ENCODE peak calls at places on chromosomes 11 and 22, in ten cellular contexts. One of them, this sample, is unnamed.

GRCh38 chr11:94175545-94175944 is 46.9 kb downstream of the PANX1 start:
- DNase-seq in activated naive CD8-positive, alpha-beta T cell treated with anti-CD3 and anti-CD28 coated beads, Interleukin-2, amount 10 ng/mL, durations not matched to agents 7 days and 5 days: no peak
- DNase-seq in C1 segment of cervical spinal cord: no peak
- DNase-seq in ELR: peak; percentile 64
- DNase-seq in endodermal cell: no peak
- DNase-seq in stimulated activated CD4-positive, alpha-beta T cell treated with anti-CD3 and anti-CD28 coated beads, TNF-alpha, amount 100 ng/mL, for 24 hours: no peak
- DNase-seq in mesothelial cell of epicardium: no peak
- DNase-seq in G401: no peak
- DNase-seq in RWPE1: peak; percentile 25
- DNase-seq in NCI-H1436 treated with DMSO at 0.1 percent for 48 hours: no peak
- DNase-seq in this sample: no peak

GRCh38 chr11:72548481-72548880 is 114.2 kb upstream of the CLPB start:
- DNase-seq in activated naive CD8-positive, alpha-beta T cell treated with anti-CD3 and anti-CD28 coated beads, Interleukin-2, amount 10 ng/mL, durations not matched to agents 7 days and 5 days: no peak
- DNase-seq in C1 segment of cervical spinal cord: no peak
- DNase-seq in ELR: no peak
- DNase-seq in endodermal cell: no peak
- DNase-seq in stimulated activated CD4-positive, alpha-beta T cell treated with anti-CD3 and anti-CD28 coated beads, TNF-alpha, amount 100 ng/mL, for 24 hours: no peak
- DNase-seq in mesothelial cell of epicardium: no peak
- DNase-seq in G401: no peak
- DNase-seq in RWPE1: no peak
- DNase-seq in NCI-H1436 treated with DMSO at 0.1 percent for 48 hours: no peak
- DNase-seq in this sample: no peak

GRCh38 chr22:32476286-32476685 is 1.7 kb downstream of the FBXO7 start:
- DNase-seq in activated naive CD8-positive, alpha-beta T cell treated with anti-CD3 and anti-CD28 coated beads, Interleukin-2, amount 10 ng/mL, durations not matched to agents 7 days and 5 days: no peak
- DNase-seq in C1 segment of cervical spinal cord: no peak
- DNase-seq in ELR: no peak
- DNase-seq in endodermal cell: no peak
- DNase-seq in stimulated activated CD4-positive, alpha-beta T cell treated with anti-CD3 and anti-CD28 coated beads, TNF-alpha, amount 100 ng/mL, for 24 hours: no peak
- DNase-seq in mesothelial cell of epicardium: no peak
- DNase-seq in G401: no peak
- DNase-seq in RWPE1: no peak
- DNase-seq in NCI-H1436 treated with DMSO at 0.1 percent for 48 hours: no peak
- DNase-seq in this sample: no peak

GRCh38 chr11:74072721-74073120 is 63.8 kb upstream of the UCP3 start:
- DNase-seq in activated naive CD8-positive, alpha-beta T cell treated with anti-CD3 and anti-CD28 coated beads, Interleukin-2, amount 10 ng/mL, durations not matched to agents 7 days and 5 days: no peak
- DNase-seq in C1 segment of cervical spinal cord: no peak
- DNase-seq in ELR: no peak
- DNase-seq in endodermal cell: no peak
- DNase-seq in stimulated activated CD4-positive, alpha-beta T cell treated with anti-CD3 and anti-CD28 coated beads, TNF-alpha, amount 100 ng/mL, for 24 hours: no peak
- DNase-seq in mesothelial cell of epicardium: no peak
- DNase-seq in G401: no peak
- DNase-seq in RWPE1: no peak
- DNase-seq in NCI-H1436 treated with DMSO at 0.1 percent for 48 hours: no peak
- DNase-seq in this sample: no peak

GRCh38 chr11:85951428-85952107 is 96.4 kb downstream of the CCDC83 start:
- DNase-seq in activated naive CD8-positive, alpha-beta T cell treated with anti-CD3 and anti-CD28 coated beads, Interleukin-2, amount 10 ng/mL, durations not matched to agents 7 days and 5 days: no peak
- DNase-seq in C1 segment of cervical spinal cord: no peak
- DNase-seq in ELR: no peak
- DNase-seq in endodermal cell: no peak
- DNase-seq in stimulated activated CD4-positive, alpha-beta T cell treated with anti-CD3 and anti-CD28 coated beads, TNF-alpha, amount 100 ng/mL, for 24 hours: no peak
- DNase-seq in mesothelial cell of epicardium: no peak
- DNase-seq in G401: no peak
- DNase-seq in RWPE1: no peak
- DNase-seq in NCI-H1436 treated with DMSO at 0.1 percent for 48 hours: no peak
- DNase-seq in this sample: no peak

GRCh38 chr22:43066844-43067385 is 22.3 kb downstream of the TTLL1 start:
- DNase-seq in activated naive CD8-positive, alpha-beta T cell treated with anti-CD3 and anti-CD28 coated beads, Interleukin-2, amount 10 ng/mL, durations not matched to agents 7 days and 5 days: no peak
- DNase-seq in C1 segment of cervical spinal cord: no peak
- DNase-seq in ELR: peak; percentile 87
- DNase-seq in endodermal cell: no peak
- DNase-seq in stimulated activated CD4-positive, alpha-beta T cell treated with anti-CD3 and anti-CD28 coated beads, TNF-alpha, amount 100 ng/mL, for 24 hours: no peak
- DNase-seq in mesothelial cell of epicardium: no peak
- DNase-seq in G401: no peak
- DNase-seq in RWPE1: no peak
- DNase-seq in NCI-H1436 treated with DMSO at 0.1 percent for 48 hours: no peak
- DNase-seq in this sample: no peak

GRCh38 chr22:36619797-36620390 is 83.7 kb downstream of the CACNG2 start:
- DNase-seq in activated naive CD8-positive, alpha-beta T cell treated with anti-CD3 and anti-CD28 coated beads, Interleukin-2, amount 10 ng/mL, durations not matched to agents 7 days and 5 days: no peak
- DNase-seq in C1 segment of cervical spinal cord: no peak
- DNase-seq in ELR: no peak
- DNase-seq in endodermal cell: no peak
- DNase-seq in stimulated activated CD4-positive, alpha-beta T cell treated with anti-CD3 and anti-CD28 coated beads, TNF-alpha, amount 100 ng/mL, for 24 hours: no peak
- DNase-seq in mesothelial cell of epicardium: no peak
- DNase-seq in G401: no peak
- DNase-seq in RWPE1: no peak
- DNase-seq in NCI-H1436 treated with DMSO at 0.1 percent for 48 hours: no peak
- DNase-seq in this sample: no peak

GRCh38 chr22:40405178-40406062 is 35.0 kb downstream of the SGSM3 start:
- DNase-seq in activated naive CD8-positive, alpha-beta T cell treated with anti-CD3 and anti-CD28 coated beads, Interleukin-2, amount 10 ng/mL, durations not matched to agents 7 days and 5 days: no peak
- DNase-seq in C1 segment of cervical spinal cord: no peak
- DNase-seq in ELR: no peak
- DNase-seq in endodermal cell: no peak
- DNase-seq in stimulated activated CD4-positive, alpha-beta T cell treated with anti-CD3 and anti-CD28 coated beads, TNF-alpha, amount 100 ng/mL, for 24 hours: no peak
- DNase-seq in mesothelial cell of epicardium: no peak
- DNase-seq in G401: peak; percentile 43
- DNase-seq in RWPE1: no peak
- DNase-seq in NCI-H1436 treated with DMSO at 0.1 percent for 48 hours: no peak
- DNase-seq in this sample: no peak

GRCh38 chr11:88193278-88193677 is 18.0 kb upstream of the RAB38 start:
- DNase-seq in activated naive CD8-positive, alpha-beta T cell treated with anti-CD3 and anti-CD28 coated beads, Interleukin-2, amount 10 ng/mL, durations not matched to agents 7 days and 5 days: no peak
- DNase-seq in C1 segment of cervical spinal cord: no peak
- DNase-seq in ELR: no peak
- DNase-seq in endodermal cell: no peak
- DNase-seq in stimulated activated CD4-positive, alpha-beta T cell treated with anti-CD3 and anti-CD28 coated beads, TNF-alpha, amount 100 ng/mL, for 24 hours: no peak
- DNase-seq in mesothelial cell of epicardium: no peak
- DNase-seq in G401: no peak
- DNase-seq in RWPE1: no peak
- DNase-seq in NCI-H1436 treated with DMSO at 0.1 percent for 48 hours: no peak
- DNase-seq in this sample: no peak

GRCh38 chr11:35725880-35726279 is 63.3 kb downstream of the TRIM44 start:
- DNase-seq in activated naive CD8-positive, alpha-beta T cell treated with anti-CD3 and anti-CD28 coated beads, Interleukin-2, amount 10 ng/mL, durations not matched to agents 7 days and 5 days: no peak
- DNase-seq in C1 segment of cervical spinal cord: no peak
- DNase-seq in ELR: peak; percentile 84
- DNase-seq in endodermal cell: no peak
- DNase-seq in stimulated activated CD4-positive, alpha-beta T cell treated with anti-CD3 and anti-CD28 coated beads, TNF-alpha, amount 100 ng/mL, for 24 hours: no peak
- DNase-seq in mesothelial cell of epicardium: no peak
- DNase-seq in G401: peak; percentile 39
- DNase-seq in RWPE1: peak; percentile 37
- DNase-seq in NCI-H1436 treated with DMSO at 0.1 percent for 48 hours: no peak
- DNase-seq in this sample: no peak

GRCh38 chr22:47161631-47162030 is 399.2 kb downstream of the TBC1D22A start:
- DNase-seq in activated naive CD8-positive, alpha-beta T cell treated with anti-CD3 and anti-CD28 coated beads, Interleukin-2, amount 10 ng/mL, durations not matched to agents 7 days and 5 days: peak; percentile 11
- DNase-seq in C1 segment of cervical spinal cord: no peak
- DNase-seq in ELR: no peak
- DNase-seq in endodermal cell: peak; percentile 38
- DNase-seq in stimulated activated CD4-positive, alpha-beta T cell treated with anti-CD3 and anti-CD28 coated beads, TNF-alpha, amount 100 ng/mL, for 24 hours: no peak
- DNase-seq in mesothelial cell of epicardium: no peak
- DNase-seq in G401: no peak
- DNase-seq in RWPE1: no peak
- DNase-seq in NCI-H1436 treated with DMSO at 0.1 percent for 48 hours: no peak
- DNase-seq in this sample: no peak

GRCh38 chr11:17157773-17158172 is 50.0 kb downstream of the PIK3C2A start:
- DNase-seq in activated naive CD8-positive, alpha-beta T cell treated with anti-CD3 and anti-CD28 coated beads, Interleukin-2, amount 10 ng/mL, durations not matched to agents 7 days and 5 days: no peak
- DNase-seq in C1 segment of cervical spinal cord: no peak
- DNase-seq in ELR: no peak
- DNase-seq in endodermal cell: no peak
- DNase-seq in stimulated activated CD4-positive, alpha-beta T cell treated with anti-CD3 and anti-CD28 coated beads, TNF-alpha, amount 100 ng/mL, for 24 hours: no peak
- DNase-seq in mesothelial cell of epicardium: no peak
- DNase-seq in G401: no peak
- DNase-seq in RWPE1: no peak
- DNase-seq in NCI-H1436 treated with DMSO at 0.1 percent for 48 hours: no peak
- DNase-seq in this sample: no peak

GRCh38 chr11:129694966-129695365 is 120.7 kb upstream of the TMEM45B start:
- DNase-seq in activated naive CD8-positive, alpha-beta T cell treated with anti-CD3 and anti-CD28 coated beads, Interleukin-2, amount 10 ng/mL, durations not matched to agents 7 days and 5 days: no peak
- DNase-seq in C1 segment of cervical spinal cord: no peak
- DNase-seq in ELR: peak; percentile 33
- DNase-seq in endodermal cell: no peak
- DNase-seq in stimulated activated CD4-positive, alpha-beta T cell treated with anti-CD3 and anti-CD28 coated beads, TNF-alpha, amount 100 ng/mL, for 24 hours: no peak
- DNase-seq in mesothelial cell of epicardium: no peak
- DNase-seq in G401: no peak
- DNase-seq in RWPE1: no peak
- DNase-seq in NCI-H1436 treated with DMSO at 0.1 percent for 48 hours: no peak
- DNase-seq in this sample: no peak

GRCh38 chr11:66072518-66072917 is 2.4 kb downstream of the PACS1 start:
- DNase-seq in activated naive CD8-positive, alpha-beta T cell treated with anti-CD3 and anti-CD28 coated beads, Interleukin-2, amount 10 ng/mL, durations not matched to agents 7 days and 5 days: no peak
- DNase-seq in C1 segment of cervical spinal cord: no peak
- DNase-seq in ELR: no peak
- DNase-seq in endodermal cell: peak; percentile 26
- DNase-seq in stimulated activated CD4-positive, alpha-beta T cell treated with anti-CD3 and anti-CD28 coated beads, TNF-alpha, amount 100 ng/mL, for 24 hours: no peak
- DNase-seq in mesothelial cell of epicardium: no peak
- DNase-seq in G401: no peak
- DNase-seq in RWPE1: no peak
- DNase-seq in NCI-H1436 treated with DMSO at 0.1 percent for 48 hours: no peak
- DNase-seq in this sample: no peak

GRCh38 chr11:113664981-113665710 is 41.0 kb downstream of the TMPRSS5 start:
- DNase-seq in activated naive CD8-positive, alpha-beta T cell treated with anti-CD3 and anti-CD28 coated beads, Interleukin-2, amount 10 ng/mL, durations not matched to agents 7 days and 5 days: no peak
- DNase-seq in C1 segment of cervical spinal cord: no peak
- DNase-seq in ELR: peak; percentile 31
- DNase-seq in endodermal cell: peak; percentile 9
- DNase-seq in stimulated activated CD4-positive, alpha-beta T cell treated with anti-CD3 and anti-CD28 coated beads, TNF-alpha, amount 100 ng/mL, for 24 hours: no peak
- DNase-seq in mesothelial cell of epicardium: no peak
- DNase-seq in G401: no peak
- DNase-seq in RWPE1: no peak
- DNase-seq in NCI-H1436 treated with DMSO at 0.1 percent for 48 hours: no peak
- DNase-seq in this sample: no peak

GRCh38 chr22:31683181-31684105 is 21.4 kb upstream of the PISD start:
- DNase-seq in activated naive CD8-positive, alpha-beta T cell treated with anti-CD3 and anti-CD28 coated beads, Interleukin-2, amount 10 ng/mL, durations not matched to agents 7 days and 5 days: no peak
- DNase-seq in C1 segment of cervical spinal cord: no peak
- DNase-seq in ELR: no peak
- DNase-seq in endodermal cell: no peak
- DNase-seq in stimulated activated CD4-positive, alpha-beta T cell treated with anti-CD3 and anti-CD28 coated beads, TNF-alpha, amount 100 ng/mL, for 24 hours: no peak
- DNase-seq in mesothelial cell of epicardium: no peak
- DNase-seq in G401: no peak
- DNase-seq in RWPE1: peak; percentile 78
- DNase-seq in NCI-H1436 treated with DMSO at 0.1 percent for 48 hours: no peak
- DNase-seq in this sample: no peak

GRCh38 chr11:105005451-105005845 is 17.5 kb downstream of the CASP5 start:
- DNase-seq in activated naive CD8-positive, alpha-beta T cell treated with anti-CD3 and anti-CD28 coated beads, Interleukin-2, amount 10 ng/mL, durations not matched to agents 7 days and 5 days: no peak
- DNase-seq in C1 segment of cervical spinal cord: no peak
- DNase-seq in ELR: no peak
- DNase-seq in endodermal cell: no peak
- DNase-seq in stimulated activated CD4-positive, alpha-beta T cell treated with anti-CD3 and anti-CD28 coated beads, TNF-alpha, amount 100 ng/mL, for 24 hours: no peak
- DNase-seq in mesothelial cell of epicardium: no peak
- DNase-seq in G401: no peak
- DNase-seq in RWPE1: no peak
- DNase-seq in NCI-H1436 treated with DMSO at 0.1 percent for 48 hours: no peak
- DNase-seq in this sample: no peak

GRCh38 chr11:112831969-112832368 is 129.3 kb upstream of the NCAM1 start:
- DNase-seq in activated naive CD8-positive, alpha-beta T cell treated with anti-CD3 and anti-CD28 coated beads, Interleukin-2, amount 10 ng/mL, durations not matched to agents 7 days and 5 days: no peak
- DNase-seq in C1 segment of cervical spinal cord: no peak
- DNase-seq in ELR: no peak
- DNase-seq in endodermal cell: peak; percentile 25
- DNase-seq in stimulated activated CD4-positive, alpha-beta T cell treated with anti-CD3 and anti-CD28 coated beads, TNF-alpha, amount 100 ng/mL, for 24 hours: no peak
- DNase-seq in mesothelial cell of epicardium: no peak
- DNase-seq in G401: no peak
- DNase-seq in RWPE1: peak; percentile 52
- DNase-seq in NCI-H1436 treated with DMSO at 0.1 percent for 48 hours: no peak
- DNase-seq in this sample: no peak

GRCh38 chr11:67055812-67056211 is 835 bp upstream of the RHOD start:
- DNase-seq in activated naive CD8-positive, alpha-beta T cell treated with anti-CD3 and anti-CD28 coated beads, Interleukin-2, amount 10 ng/mL, durations not matched to agents 7 days and 5 days: no peak
- DNase-seq in C1 segment of cervical spinal cord: no peak
- DNase-seq in ELR: no peak
- DNase-seq in endodermal cell: no peak
- DNase-seq in stimulated activated CD4-positive, alpha-beta T cell treated with anti-CD3 and anti-CD28 coated beads, TNF-alpha, amount 100 ng/mL, for 24 hours: peak; percentile 27
- DNase-seq in mesothelial cell of epicardium: no peak
- DNase-seq in G401: no peak
- DNase-seq in RWPE1: peak; percentile 85
- DNase-seq in NCI-H1436 treated with DMSO at 0.1 percent for 48 hours: no peak
- DNase-seq in this sample: no peak

GRCh38 chr11:12812849-12813248 is 138.6 kb downstream of the TEAD1 start:
- DNase-seq in activated naive CD8-positive, alpha-beta T cell treated with anti-CD3 and anti-CD28 coated beads, Interleukin-2, amount 10 ng/mL, durations not matched to agents 7 days and 5 days: no peak
- DNase-seq in C1 segment of cervical spinal cord: no peak
- DNase-seq in ELR: no peak
- DNase-seq in endodermal cell: no peak
- DNase-seq in stimulated activated CD4-positive, alpha-beta T cell treated with anti-CD3 and anti-CD28 coated beads, TNF-alpha, amount 100 ng/mL, for 24 hours: no peak
- DNase-seq in mesothelial cell of epicardium: no peak
- DNase-seq in G401: no peak
- DNase-seq in RWPE1: no peak
- DNase-seq in NCI-H1436 treated with DMSO at 0.1 percent for 48 hours: no peak
- DNase-seq in this sample: no peak

GRCh38 chr11:96185220-96185768 is 157.7 kb downstream of the MAML2 start:
- DNase-seq in activated naive CD8-positive, alpha-beta T cell treated with anti-CD3 and anti-CD28 coated beads, Interleukin-2, amount 10 ng/mL, durations not matched to agents 7 days and 5 days: no peak
- DNase-seq in C1 segment of cervical spinal cord: no peak
- DNase-seq in ELR: no peak
- DNase-seq in endodermal cell: no peak
- DNase-seq in stimulated activated CD4-positive, alpha-beta T cell treated with anti-CD3 and anti-CD28 coated beads, TNF-alpha, amount 100 ng/mL, for 24 hours: no peak
- DNase-seq in mesothelial cell of epicardium: no peak
- DNase-seq in G401: no peak
- DNase-seq in RWPE1: no peak
- DNase-seq in NCI-H1436 treated with DMSO at 0.1 percent for 48 hours: no peak
- DNase-seq in this sample: no peak

GRCh38 chr11:57584341-57584740 is 13.1 kb upstream of the SERPING1 start:
- DNase-seq in activated naive CD8-positive, alpha-beta T cell treated with anti-CD3 and anti-CD28 coated beads, Interleukin-2, amount 10 ng/mL, durations not matched to agents 7 days and 5 days: no peak
- DNase-seq in C1 segment of cervical spinal cord: no peak
- DNase-seq in ELR: no peak
- DNase-seq in endodermal cell: no peak
- DNase-seq in stimulated activated CD4-positive, alpha-beta T cell treated with anti-CD3 and anti-CD28 coated beads, TNF-alpha, amount 100 ng/mL, for 24 hours: no peak
- DNase-seq in mesothelial cell of epicardium: no peak
- DNase-seq in G401: no peak
- DNase-seq in RWPE1: no peak
- DNase-seq in NCI-H1436 treated with DMSO at 0.1 percent for 48 hours: no peak
- DNase-seq in this sample: no peak